ENCODE peak calls at places on chromosome 15, in nine cellular contexts. C, M, A, P, R, I, Q, D and G are unnamed samples.

GRCh38 chr15:34039506-34040123 is 611 bp upstream of the AVEN start:
- DNase-seq in C (no peak), M (no peak), A (no peak), P (no peak), R (no peak), I (peak), Q (no peak), D (no peak), G (no peak)

GRCh38 chr15:64905941-64906340 is 5.8 kb upstream of the ANKDD1A start:
- DNase-seq in C (no peak), M (no peak), A (no peak), P (no peak), R (no peak), I (no peak), Q (no peak), D (no peak), G (no peak)

GRCh38 chr15:29686445-29687203 is 135.6 kb downstream of the TJP1 start:
- DNase-seq in C (no peak), M (peak), A (no peak), P (no peak), R (no peak), I (no peak), Q (no peak), D (no peak), G (no peak)

GRCh38 chr15:44738340-44738984 is 2.1 kb downstream of the TRIM69 start:
- DNase-seq in C (peak), M (no peak), A (no peak), P (peak), R (no peak), I (peak), Q (no peak), D (no peak), G (no peak)

GRCh38 chr15:29127506-29128430 is 141.9 kb downstream of the NSMCE3 start:
- DNase-seq in C (no peak), M (peak), A (no peak), P (no peak), R (peak), I (no peak), Q (no peak), D (peak), G (no peak)

GRCh38 chr15:38253448-38253847 is 812 bp downstream of the SPRED1 start:
- DNase-seq in C (peak), M (peak), A (peak), P (peak), R (no peak), I (peak), Q (no peak), D (no peak), G (no peak)

GRCh38 chr15:99961011-99961441 is 227.8 kb upstream of the LYSMD4 start:
- DNase-seq in C (peak), M (peak), A (no peak), P (no peak), R (no peak), I (peak), Q (peak), D (peak), G (no peak)

GRCh38 chr15:91865903-91866302 is 12.4 kb downstream of the SLCO3A1 start:
- DNase-seq in C (no peak), M (no peak), A (no peak), P (no peak), R (no peak), I (peak), Q (no peak), D (no peak), G (no peak)

GRCh38 chr15:64681424-64682024 is 93.9 kb downstream of the RBPMS2 start:
- DNase-seq in C (peak), M (peak), A (no peak), P (peak), R (no peak), I (peak), Q (peak), D (peak), G (no peak)

GRCh38 chr15:55241193-55241592 is 44.5 kb upstream of the RSL24D1 start:
- DNase-seq in C (no peak), M (no peak), A (no peak), P (no peak), R (no peak), I (no peak), Q (no peak), D (no peak), G (no peak)

GRCh38 chr15:85477730-85478129 is 97.3 kb downstream of the AKAP13 start:
- DNase-seq in C (no peak), M (no peak), A (no peak), P (peak), R (no peak), I (peak), Q (no peak), D (no peak), G (no peak)

GRCh38 chr15:73996939-73997338 is 2.4 kb downstream of the PML start:
- DNase-seq in C (peak), M (no peak), A (no peak), P (no peak), R (no peak), I (peak), Q (no peak), D (no peak), G (no peak)

GRCh38 chr15:94135748-94136147 is 95.6 kb upstream of the MCTP2 start:
- DNase-seq in C (peak), M (no peak), A (no peak), P (no peak), R (no peak), I (no peak), Q (no peak), D (no peak), G (no peak)
- TF ChIP-seq CTCF in C (peak), M (no peak), A (peak), P (no peak), R (no peak), I (no peak), Q (no peak), D (no peak), G (no peak)

DNA sequence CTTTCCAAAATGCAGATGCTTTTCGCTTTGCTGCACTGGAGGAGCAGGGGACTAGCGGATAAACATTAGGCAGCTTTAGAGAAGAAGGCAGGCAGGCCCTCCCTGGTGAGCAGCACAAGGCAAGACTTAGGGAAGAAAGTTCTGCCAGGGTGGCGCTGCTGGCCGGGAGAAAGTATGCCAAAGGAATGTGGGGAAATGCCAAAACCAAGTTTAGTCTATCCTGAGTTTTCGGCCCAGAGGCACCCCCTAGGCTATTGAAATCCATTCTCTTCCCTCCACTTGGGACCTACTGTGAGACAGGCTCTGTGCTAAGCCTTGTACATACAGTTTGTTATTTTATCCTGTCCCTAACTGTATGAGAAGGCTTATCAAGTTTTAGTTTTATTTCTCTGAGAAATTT is 9.2 kb downstream of the SHC4 start:
- DNase-seq in C (peak), M (no peak), A (no peak), P (peak), R (no peak), I (peak), Q (peak), D (no peak), G (no peak)
- TF ChIP-seq CTCF in C (no peak), M (no peak), A (peak), P (peak), R (no peak), I (no peak), Q (no peak), D (no peak), G (no peak)

GRCh38 chr15:101775136-101775535 is 28.2 kb upstream of the OR4F6 start:
- DNase-seq in C (no peak), M (no peak), A (no peak), P (no peak), R (no peak), I (no peak), Q (no peak), D (no peak), G (no peak)

GRCh38 chr15:101772921-101773320 is 30.4 kb upstream of the OR4F6 start:
- DNase-seq in C (no peak), M (no peak), A (no peak), P (no peak), R (no peak), I (no peak), Q (no peak), D (no peak), G (no peak)

GRCh38 chr15:101773496-101774100 is 29.7 kb upstream of the OR4F6 start:
- DNase-seq in C (peak), M (no peak), A (no peak), P (no peak), R (peak), I (no peak), Q (peak), D (no peak), G (no peak)
- TF ChIP-seq CTCF in C (peak), M (no peak), A (peak), P (no peak), R (no peak), I (peak), Q (peak), D (no peak), G (no peak)

GRCh38 chr15:48963524-48964113 is at the start of gene SHC4:
- DNase-seq in C (peak), M (peak), A (peak), P (peak), R (peak), I (peak), Q (peak), D (no peak), G (no peak)
- TF ChIP-seq CTCF in C (no peak), M (no peak), A (peak), P (peak), R (peak), I (peak), Q (no peak), D (no peak), G (no peak)

GRCh38 chr15:88878720-88879184 is 16.6 kb downstream of the HAPLN3 start:
- DNase-seq in C (peak), M (peak), A (no peak), P (no peak), R (peak), I (peak), Q (peak), D (no peak), G (no peak)
- TF ChIP-seq CTCF in C (peak), M (peak), A (peak), P (peak), R (peak), I (peak), Q (peak), D (peak), G (no peak)